ENCODE peak calls at places on chromosomes 3 and 15, in six cellular contexts. G is neuronal stem cell; B is DMS153; I is natural killer cell treated with Interleukin-12 subunit alpha and Interleukin-12 subunit beta and Interleukin-15 and Interleukin-18, amount 100 ng/mL, for 72 hours; O is T-helper 2 cell; A is KBM-7. R is an unnamed sample.

GRCh38 chr15:71600237-71600636 is 210.1 kb upstream of the NR2E3 start:
- DNase-seq in G (no peak), B (no peak), I (no peak), O (no peak), A (no peak), R (no peak)

GRCh38 chr15:82647835-82648256 is 683 bp upstream of the CPEB1 start:
- DNase-seq in G (no peak), B (no peak), I (no peak), O (peak), A (peak), R (no peak)

GRCh38 chr15:20295238-20295811 is 246.3 kb downstream of the GOLGA6L6 start:
- DNase-seq in G (no peak), B (no peak), I (no peak), O (no peak), A (no peak), R (no peak)

GRCh38 chr3:131454501-131454900 is 48.3 kb downstream of the MRPL3 start:
- DNase-seq in G (no peak), B (no peak), I (no peak), O (no peak), A (no peak), R (no peak)

GRCh38 chr3:42230860-42231259 is 35.1 kb downstream of the CCK start:
- DNase-seq in G (no peak), B (no peak), I (no peak), O (no peak), A (no peak), R (no peak)

GRCh38 chr3:126493731-126494130 is 18.0 kb upstream of the ZXDC start:
- DNase-seq in G (no peak), B (no peak), I (no peak), O (no peak), A (peak), R (no peak)

GRCh38 chr3:153242900-153243299 is 80.9 kb downstream of the RAP2B start:
- DNase-seq in G (no peak), B (no peak), I (peak), O (no peak), A (no peak), R (no peak)

GRCh38 chr15:93825721-93826120 is 405.6 kb upstream of the MCTP2 start:
- DNase-seq in G (no peak), B (no peak), I (no peak), O (no peak), A (no peak), R (no peak)

GRCh38 chr3:190387578-190388213 is at the start of gene CLDN16:
- DNase-seq in G (no peak), B (no peak), I (no peak), O (no peak), A (no peak), R (no peak)

GRCh38 chr3:160756907-160757623 is 1.0 kb downstream of the PPM1L start:
- DNase-seq in G (peak), B (no peak), I (no peak), O (no peak), A (peak), R (no peak)

GRCh38 chr3:40737343-40737742 is 212.6 kb downstream of the ZNF621 start:
- DNase-seq in G (no peak), B (no peak), I (no peak), O (no peak), A (no peak), R (no peak)

GRCh38 chr15:83943849-83944404 is 290.0 kb downstream of the ADAMTSL3 start:
- DNase-seq in G (no peak), B (no peak), I (no peak), O (no peak), A (no peak), R (no peak)

GRCh38 chr15:70375006-70375409 is 277.3 kb upstream of the TLE3 start:
- DNase-seq in G (no peak), B (peak), I (no peak), O (no peak), A (no peak), R (peak)

GRCh38 chr15:68032672-68033071 is 21.4 kb upstream of the PIAS1 start:
- DNase-seq in G (no peak), B (no peak), I (no peak), O (no peak), A (peak), R (no peak)

GRCh38 chr3:154132777-154133375 is 11.7 kb downstream of the ARHGEF26 start:
- DNase-seq in G (no peak), B (no peak), I (no peak), O (no peak), A (peak), R (no peak)